ENCODE peak calls at places on chromosomes 5 and 9, in eight cellular contexts. A is sigmoid colon; T is K562; L is CD8-positive, alpha-beta memory T cell; F is lung; I is Peyer's patch; X is HCT116; Z is aorta. M is an unnamed sample. For H3K4me1 and H3K36me3, the result is how much of the 10 kb centered on the place peaks cover.

GRCh38 chr9:36471359-36471758 is 71.3 kb upstream of the RNF38 start:
- DNase-seq in A (no peak), T (no peak), L (no peak), F (no peak), I (no peak), X (no peak), Z (no peak), M (no peak)

GRCh38 chr5:107567901-107568671 is 102.7 kb downstream of the EFNA5 start:
- DNase-seq in A (no peak), T (no peak), L (no peak), F (no peak), I (no peak), X (no peak), Z (no peak), M (no peak)

GRCh38 chr5:64939772-64940510 is 171.2 kb downstream of the CWC27 start:
- DNase-seq in A (peak), T (no peak), L (no peak), F (peak), I (no peak), X (no peak), Z (peak), M (peak)

GRCh38 chr5:1765141-1765879 is 34.3 kb downstream of the MRPL36 start:
- DNase-seq in A (peak), T (no peak), L (no peak), F (no peak), I (no peak), X (no peak), Z (peak), M (peak)

GRCh38 chr5:51908215-51908614 is 525.0 kb downstream of the ISL1 start:
- DNase-seq in A (no peak), T (no peak), L (no peak), F (no peak), I (no peak), X (no peak), Z (no peak), M (no peak)

GRCh38 chr5:44691811-44692210 is 116.9 kb upstream of the MRPS30 start:
- DNase-seq in A (no peak), T (no peak), L (no peak), F (no peak), I (no peak), X (peak), Z (no peak), M (no peak)

GRCh38 chr5:113266227-113266912 is 168.4 kb downstream of the TSSK1B start:
- DNase-seq in A (no peak), T (no peak), L (no peak), F (no peak), I (no peak), X (no peak), Z (no peak), M (peak)

GRCh38 chr9:91847576-91847975 is 102.5 kb downstream of the ROR2 start:
- DNase-seq in A (no peak), T (no peak), L (no peak), F (no peak), I (no peak), X (no peak), Z (no peak), M (peak)

GRCh38 chr5:1010181-1010510 is 1.5 kb downstream of the NKD2 start:
- DNase-seq in A (peak), T (peak), L (no peak), F (no peak), I (no peak), X (no peak), Z (no peak), M (no peak)

GRCh38 chr5:100762163-100762562 is 140.9 kb downstream of the ST8SIA4 start:
- DNase-seq in A (no peak), T (no peak), L (no peak), F (no peak), I (no peak), X (no peak), Z (no peak), M (no peak)

GRCh38 chr5:142326480-142326938 is 1.7 kb upstream of the SPRY4 start:
- DNase-seq in A (no peak), T (no peak), L (no peak), F (no peak), I (no peak), X (no peak), Z (no peak), M (no peak)

GRCh38 chr5:53783624-53784228 is 223.3 kb downstream of the NDUFS4 start:
- DNase-seq in A (no peak), T (no peak), L (no peak), F (no peak), I (no peak), X (no peak), Z (no peak), M (peak)
- H3K4me1 ChIP-seq in A (under half), T (under half), L (under half), F (under half), I (under half), X (under half), Z (under half), M (under half)

DNA sequence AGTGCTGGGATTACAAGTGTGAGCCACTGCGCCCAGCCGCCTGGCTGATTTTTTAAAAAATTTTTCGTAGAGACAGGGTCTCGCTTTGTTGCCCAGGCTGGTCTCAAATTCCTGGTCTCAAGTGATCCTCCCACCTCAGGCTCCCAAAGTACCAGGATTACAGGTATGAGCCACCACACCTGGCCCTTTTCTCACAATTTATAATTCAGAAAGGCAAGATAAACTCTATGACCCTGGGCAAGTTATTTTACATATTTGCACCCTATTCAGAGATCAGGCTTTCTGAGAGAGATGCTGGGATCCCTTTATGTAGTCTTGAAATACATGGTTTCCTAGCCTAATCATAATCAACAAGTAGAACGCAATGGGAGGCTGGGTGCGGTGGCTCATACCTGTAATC is 20.6 kb downstream of the ZNF346 start:
- DNase-seq in A (no peak), T (no peak), L (no peak), F (no peak), I (no peak), X (no peak), Z (no peak), M (no peak)
- H3K27ac ChIP-seq in A (no peak), T (no peak), L (no peak), F (no peak), I (no peak), X (no peak), Z (no peak), M (no peak)

GRCh38 chr9:21657966-21658667 is 144.3 kb upstream of the MTAP start:
- DNase-seq in A (no peak), T (no peak), L (no peak), F (no peak), I (no peak), X (no peak), Z (no peak), M (no peak)
- H3K36me3 ChIP-seq in A (under half), T (under half), L (under half), F (under half), I (under half), X (under half), Z (under half), M (under half)

GRCh38 chr9:762217-762616 is 79.3 kb upstream of the DMRT1 start:
- DNase-seq in A (peak), T (no peak), L (no peak), F (no peak), I (no peak), X (no peak), Z (no peak), M (no peak)

GRCh38 chr9:761793-762190 is 79.7 kb upstream of the DMRT1 start:
- DNase-seq in A (peak), T (no peak), L (no peak), F (no peak), I (no peak), X (no peak), Z (no peak), M (no peak)

GRCh38 chr9:759983-760715 is 81.3 kb upstream of the DMRT1 start:
- DNase-seq in A (peak), T (no peak), L (no peak), F (no peak), I (no peak), X (no peak), Z (no peak), M (no peak)

GRCh38 chr9:759541-759940 is 82.0 kb upstream of the DMRT1 start:
- DNase-seq in A (no peak), T (no peak), L (no peak), F (no peak), I (no peak), X (no peak), Z (no peak), M (no peak)

GRCh38 chr9:761155-761792 is 80.2 kb upstream of the DMRT1 start:
- DNase-seq in A (peak), T (no peak), L (no peak), F (no peak), I (no peak), X (no peak), Z (no peak), M (no peak)
- H3K4me1 ChIP-seq in A (under half), T (under half), L (under half), F (under half), I (under half), X (under half), Z (under half), M (under half)

M was measured in endodermal cell.